ENCODE peak calls at places on chromosomes 1 and 21, in four cellular contexts. U, T, Q and L are unnamed samples.
A peak's percentile ranks its signal among the peaks of the same experiment; 100 is the strongest.

GRCh38 chr1:11158720-11159321 is 30.3 kb upstream of the ANGPTL7 start:
- DNase-seq in Q (peak; percentile 93), T (no peak), U (peak; percentile 95), L (peak; percentile 80)

GRCh38 chr1:211738709-211739301 is 63.4 kb upstream of the NEK2 start:
- DNase-seq in T (no peak), Q (no peak), U (no peak), L (no peak)

GRCh38 chr1:156813750-156814570 is 2.7 kb downstream of the SH2D2A start:
- DNase-seq in U (peak; percentile 39), T (peak; percentile 67), Q (no peak), L (peak; percentile 67)

GRCh38 chr1:14677291-14677690 is 78.8 kb downstream of the KAZN start:
- DNase-seq in U (peak; percentile 68), Q (no peak), T (no peak), L (no peak)

GRCh38 chr1:205438213-205439158 is 16.6 kb upstream of the LEMD1 start:
- DNase-seq in Q (no peak), T (peak; percentile 86), U (peak; percentile 68), L (peak; percentile 70)

GRCh38 chr1:164256456-164256855 is 302.5 kb upstream of the PBX1 start:
- DNase-seq in U (no peak), Q (no peak), T (no peak), L (no peak)

GRCh38 chr1:19967808-19968207 is 11.6 kb downstream of the PLA2G2A start:
- DNase-seq in U (peak; percentile 66), Q (no peak), T (peak; percentile 75), L (no peak)

GRCh38 chr1:32311709-32312393 is 20.0 kb downstream of the HDAC1 start:
- DNase-seq in Q (no peak), U (no peak), T (no peak), L (no peak)

GRCh38 chr1:156108057-156108456 is 6.5 kb upstream of the LMNA start:
- DNase-seq in U (no peak), Q (no peak), T (no peak), L (no peak)

GRCh38 chr1:153387785-153388184 is 3.1 kb downstream of the S100A8 start:
- DNase-seq in Q (no peak), U (no peak), T (no peak), L (no peak)

GRCh38 chr1:235357485-235358378 is 9.5 kb upstream of the TBCE start:
- DNase-seq in T (no peak), U (no peak), Q (no peak), L (no peak)

GRCh38 chr1:62194651-62195282 is at the start of gene L1TD1:
- DNase-seq in U (no peak), T (no peak), Q (no peak), L (no peak)

GRCh38 chr21:35226960-35227741 is 178.0 kb upstream of the RUNX1 start:
- DNase-seq in U (no peak), T (no peak), Q (no peak), L (no peak)

GRCh38 chr1:11934295-11935039 is at the start of gene PLOD1:
- DNase-seq in T (peak; percentile 92), Q (no peak), U (peak; percentile 73), L (peak; percentile 89)

GRCh38 chr1:62368989-62369388 is 49.8 kb upstream of the KANK4 start:
- DNase-seq in U (no peak), T (no peak), Q (no peak), L (no peak)

GRCh38 chr1:154943649-154944421 is 7.3 kb upstream of the PMVK start:
- DNase-seq in Q (no peak), T (no peak), U (no peak), L (peak; percentile 45)

GRCh38 chr21:46554431-46555224 is 50.3 kb downstream of the S100B start:
- DNase-seq in U (no peak), T (no peak), Q (no peak), L (no peak)

GRCh38 chr1:240352769-240353168 is 259.2 kb downstream of the GREM2 start:
- DNase-seq in T (no peak), U (peak; percentile 45), Q (no peak), L (peak; percentile 71)

GRCh38 chr1:171984850-171985485 is 143.7 kb downstream of the DNM3 start:
- DNase-seq in Q (no peak), U (peak; percentile 52), T (no peak), L (peak; percentile 49)

GRCh38 chr21:42737969-42738590 is 84.7 kb downstream of the PDE9A start:
- DNase-seq in T (peak; percentile 41), Q (no peak), U (peak; percentile 40), L (peak; percentile 76)

GRCh38 chr1:32755098-32755809 is 52.7 kb upstream of the SYNC start:
- DNase-seq in Q (no peak), T (no peak), U (no peak), L (no peak)

GRCh38 chr1:112271270-112271669 is 124.7 kb upstream of the CTTNBP2NL start:
- DNase-seq in U (no peak), Q (no peak), T (no peak), L (no peak)

GRCh38 chr1:147264158-147264768 is 21.8 kb downstream of the CHD1L start:
- DNase-seq in Q (no peak), U (peak; percentile 82), T (no peak), L (peak; percentile 34)

GRCh38 chr1:13664451-13664850 is 35.5 kb upstream of the PRDM2 start:
- DNase-seq in Q (no peak), T (no peak), U (no peak), L (no peak)

GRCh38 chr1:20587639-20588017 is 1.3 kb upstream of the CDA start:
- DNase-seq in Q (no peak), T (no peak), U (peak; percentile 87), L (peak; percentile 38)

GRCh38 chr1:155063550-155064108 is at the start of gene EFNA4:
- DNase-seq in T (peak; percentile 82), U (peak; percentile 72), Q (no peak), L (peak; percentile 83)

GRCh38 chr1:41038110-41038509 is 16.6 kb upstream of the SLFNL1 start:
- DNase-seq in Q (no peak), U (peak; percentile 15), T (no peak), L (no peak)

DNA sequence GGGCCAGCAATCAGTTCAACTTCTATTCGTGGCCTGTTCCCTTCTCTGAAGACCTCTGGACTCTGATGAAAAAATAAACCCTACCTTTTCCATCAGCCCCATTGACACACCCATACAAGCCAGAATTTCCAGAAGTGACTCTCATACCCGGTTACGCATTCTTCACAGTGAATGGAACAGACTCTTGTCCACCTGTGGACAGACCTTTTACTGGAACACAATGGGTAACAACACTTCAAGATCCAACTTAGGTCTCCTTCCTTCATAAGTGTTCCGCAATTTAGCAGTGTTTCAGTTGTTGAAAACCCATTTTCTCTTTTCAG is 2.6 kb upstream of the NPL start:
- DNase-seq in Q (no peak), U (no peak), T (no peak), L (no peak)
- TF ChIP-seq CTCF in Q (no peak), U (no peak), T (no peak), L (no peak)

DNA sequence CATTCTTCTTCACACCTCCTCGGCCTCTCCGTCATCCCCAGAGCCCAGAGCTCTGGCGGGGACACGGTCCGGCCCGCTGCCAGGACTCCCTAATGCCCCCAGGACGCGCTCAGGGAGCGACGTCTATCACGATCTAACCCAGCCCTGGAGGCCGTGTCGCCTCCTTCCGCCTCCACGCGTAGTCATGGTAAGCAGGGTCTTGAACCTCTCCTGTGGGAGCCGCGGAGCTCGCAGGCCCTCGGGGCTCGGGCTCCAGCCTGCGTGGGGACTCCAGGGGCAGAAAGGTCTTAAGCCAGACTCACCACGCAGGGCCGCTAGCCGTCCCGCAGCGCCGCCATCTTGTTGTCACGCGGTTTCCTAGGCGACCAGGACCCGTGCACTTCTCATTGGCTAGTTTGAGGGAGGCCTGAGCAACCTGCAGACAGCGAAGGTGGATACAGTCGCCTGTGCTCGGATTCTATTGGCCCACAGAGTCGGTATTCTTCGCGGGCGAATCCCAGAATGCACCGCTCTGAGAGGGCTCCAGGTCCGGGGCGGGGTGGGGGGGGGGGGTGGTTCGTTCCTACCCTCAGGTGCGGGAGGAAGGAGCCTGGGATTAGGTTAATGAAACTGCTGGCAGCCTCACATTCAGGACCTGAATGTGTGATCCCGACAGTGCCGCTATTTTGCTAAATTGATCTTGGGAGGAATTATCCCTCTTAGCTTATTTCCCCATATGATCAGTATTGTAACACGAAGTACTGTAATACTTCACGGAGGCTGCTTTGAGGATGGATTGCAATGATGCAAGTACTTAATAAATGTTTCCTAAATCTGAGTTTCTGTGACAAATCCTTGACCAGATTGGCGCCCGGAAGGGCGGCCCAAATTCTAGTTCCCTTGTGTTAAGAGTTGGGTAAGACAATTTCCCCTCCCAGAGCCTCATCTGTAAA is at the start of gene UBXN11:
- DNase-seq in U (peak; percentile 91), T (peak; percentile 90), Q (peak; percentile 69), L (peak; percentile 94)
- H3K4me3 ChIP-seq in U (peak within 1 kb of the TSS; percentile 89), T (peak within 1 kb of the TSS; percentile 85), Q (peak within 1 kb of the TSS; percentile 85), L (peak within 1 kb of the TSS; percentile 89)

GRCh38 chr21:31729622-31730343 is 2.1 kb downstream of the SCAF4 start:
- DNase-seq in T (no peak), U (no peak), Q (no peak), L (no peak)

GRCh38 chr21:31730687-31731111 is 1.2 kb downstream of the SCAF4 start:
- DNase-seq in U (no peak), T (no peak), Q (no peak), L (no peak)

GRCh38 chr21:31732538-31732864 is 583 bp upstream of the SCAF4 start:
- DNase-seq in U (no peak), T (no peak), Q (no peak), L (no peak)

GRCh38 chr21:31731802-31732537 is at the start of gene SCAF4:
- DNase-seq in U (peak; percentile 81), Q (no peak), T (peak; percentile 93), L (peak; percentile 91)

DNA sequence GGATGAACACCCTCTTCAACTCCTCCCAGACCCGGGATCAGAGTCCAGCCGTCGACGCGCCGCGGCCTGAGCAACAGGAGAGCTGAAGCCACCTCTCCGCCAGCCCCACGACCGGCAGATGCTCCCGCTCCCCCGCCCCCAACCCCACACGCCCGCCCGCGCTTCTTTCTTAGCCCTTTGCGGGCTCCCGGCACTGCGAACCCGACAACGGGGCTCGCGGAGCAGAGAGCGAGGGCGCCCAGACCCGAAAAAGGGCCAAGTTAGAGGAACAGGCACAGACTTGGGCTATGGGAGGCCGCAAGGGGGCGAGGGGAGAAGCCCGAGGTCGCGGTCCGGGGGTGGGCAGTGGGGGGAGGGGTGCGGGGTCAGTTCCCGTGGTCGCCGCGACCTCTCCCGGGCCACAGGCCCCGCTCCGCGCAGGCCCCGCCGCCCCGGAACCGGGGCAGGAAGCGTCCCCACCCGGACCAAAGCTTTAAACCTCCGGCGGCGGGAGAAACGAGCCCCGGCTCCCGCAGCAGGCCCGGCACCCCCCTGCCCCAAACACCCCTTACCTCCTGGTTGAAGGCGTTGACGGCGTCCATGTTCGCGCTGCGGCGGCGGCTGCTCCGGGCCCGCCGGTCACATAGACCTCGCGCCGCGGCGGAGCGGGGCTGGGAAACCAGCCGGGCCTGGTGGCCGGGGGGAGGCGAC is 661 bp downstream of the SCAF4 start:
- DNase-seq in T (peak; percentile 40), U (peak; percentile 34), Q (no peak), L (peak; percentile 54)
- TF ChIP-seq CTCF in T (peak; percentile 17), U (peak; percentile 1), Q (no peak), L (peak; percentile 9)

GRCh38 chr1:151372411-151372934 is at the start of gene SELENBP1:
- DNase-seq in U (peak; percentile 74), Q (no peak), T (peak; percentile 87), L (peak; percentile 89)
- H3K4me3 ChIP-seq in U (peak within 1 kb of the TSS; percentile 43), Q (no peak within 1 kb of the TSS), T (peak within 1 kb of the TSS; percentile 69), L (peak within 1 kb of the TSS; percentile 61)

GRCh38 chr1:16009030-16009460 is 5.0 kb downstream of the SRARP start:
- DNase-seq in U (peak; percentile 66), Q (no peak), T (peak; percentile 79), L (peak; percentile 70)

GRCh38 chr1:16007671-16008341 is 3.8 kb downstream of the SRARP start:
- DNase-seq in T (no peak), Q (no peak), U (no peak), L (no peak)

GRCh38 chr1:16005597-16005996 is 1.6 kb downstream of the SRARP start:
- DNase-seq in Q (no peak), U (no peak), T (no peak), L (no peak)

GRCh38 chr1:16006010-16006409 is 2.0 kb downstream of the SRARP start:
- DNase-seq in T (no peak), Q (no peak), U (no peak), L (no peak)

GRCh38 chr1:16006552-16007485 is 2.8 kb downstream of the SRARP start:
- DNase-seq in T (no peak), U (peak; percentile 34), Q (no peak), L (peak; percentile 24)
- TF ChIP-seq CTCF in T (no peak), U (peak; percentile 31), Q (peak; percentile 35), L (peak; percentile 3)